ENCODE peak calls at places on chromosomes 12 and 14, in five cellular contexts. S, M, G, T and X are unnamed samples.
A peak's percentile ranks its signal among the peaks of the same experiment; 100 is the strongest.

GRCh38 chr14:98348505-98348904 is 923.5 kb downstream of the BCL11B start:
- DNase-seq in G (no peak), M (no peak), S (no peak), T (no peak), X (no peak)

GRCh38 chr14:51219473-51220448 is 20.3 kb upstream of the TMX1 start:
- DNase-seq in M (no peak), S (no peak), G (no peak), T (no peak), X (peak; percentile 8)

GRCh38 chr12:53966070-53966384 is 6.9 kb upstream of the HOXC11 start:
- DNase-seq in M (no peak), S (no peak), G (no peak), T (no peak), X (no peak)

GRCh38 chr14:52350445-52350844 is 36.3 kb downstream of the PTGER2 start:
- DNase-seq in G (no peak), S (no peak), M (no peak), T (no peak), X (no peak)

GRCh38 chr12:32261638-32262037 is 137.7 kb upstream of the FGD4 start:
- DNase-seq in S (no peak), M (no peak), G (no peak), T (no peak), X (no peak)

GRCh38 chr14:103104654-103105511 is 10.4 kb downstream of the EXOC3L4 start:
- DNase-seq in G (peak; percentile 89), M (no peak), S (peak; percentile 73), T (peak; percentile 68), X (peak; percentile 77)

GRCh38 chr12:102958073-102958829 is 777 bp downstream of the ASCL1 start:
- DNase-seq in S (no peak), T (no peak), M (no peak), G (no peak), X (no peak)

GRCh38 chr12:40996091-40996490 is 192.0 kb upstream of the PDZRN4 start:
- DNase-seq in T (no peak), G (no peak), S (no peak), M (no peak), X (no peak)

GRCh38 chr12:78725951-78726550 is 138.5 kb upstream of the SYT1 start:
- DNase-seq in S (no peak), T (no peak), M (no peak), G (no peak), X (no peak)

GRCh38 chr12:57864382-57864781 is 17.9 kb upstream of the CTDSP2 start:
- DNase-seq in G (no peak), T (no peak), M (no peak), S (no peak), X (no peak)

GRCh38 chr14:35533357-35534129 is 421 bp upstream of the INSM2 start:
- DNase-seq in T (peak; percentile 78), M (no peak), G (peak; percentile 80), S (peak; percentile 52), X (peak; percentile 42)

GRCh38 chr12:6552140-6552551 is 3.7 kb downstream of the IFFO1 start:
- DNase-seq in S (no peak), T (no peak), G (no peak), M (no peak), X (no peak)

DNA sequence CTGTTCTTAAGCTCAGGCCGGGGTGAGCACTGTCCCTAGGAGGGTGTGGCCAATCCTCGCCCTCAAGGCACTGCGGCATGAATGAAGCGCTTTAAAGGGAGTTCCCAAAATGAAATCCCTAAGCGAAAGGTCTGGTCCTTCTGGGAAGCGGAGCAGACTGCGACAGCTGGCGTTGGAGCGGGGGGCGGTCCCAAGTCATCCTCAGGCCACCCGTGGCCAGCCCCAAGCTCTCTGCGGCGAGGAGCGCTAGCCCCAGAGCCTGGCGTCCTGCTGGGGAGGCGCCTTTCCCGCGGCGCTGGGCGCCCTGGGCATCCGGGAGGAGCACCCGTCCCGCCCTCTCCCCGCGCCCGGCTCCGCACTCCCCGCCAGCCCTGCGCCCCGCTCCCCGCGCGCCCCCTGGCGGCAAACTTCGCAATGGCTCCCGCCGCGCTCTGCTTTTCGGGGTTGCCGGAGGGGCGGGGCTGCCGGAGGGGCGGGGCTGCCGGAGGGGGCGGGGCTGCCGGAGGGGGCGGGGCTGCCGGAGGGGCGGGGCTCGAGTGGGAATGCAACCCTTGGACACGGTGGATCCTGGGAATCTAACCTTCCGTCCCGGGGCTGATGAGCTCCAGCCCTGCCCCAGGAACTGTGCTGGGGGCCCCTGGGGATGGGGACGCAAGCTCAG is 25.4 kb downstream of the ZBTB42 start:
- DNase-seq in M (peak; percentile 46), S (peak; percentile 94), G (peak; percentile 96), T (peak; percentile 94), X (peak; percentile 90)
- H3K27ac ChIP-seq in M (peak overlapping the region; percentile 82), S (no peak overlapping the region), G (no peak overlapping the region), T (peak overlapping the region; percentile 54), X (no peak overlapping the region)

GRCh38 chr14:54173782-54174181 is 217.2 kb upstream of the BMP4 start:
- DNase-seq in T (no peak), G (no peak), S (no peak), M (no peak), X (no peak)

GRCh38 chr14:54174437-54174836 is 217.8 kb upstream of the BMP4 start:
- DNase-seq in M (no peak), S (no peak), T (no peak), G (no peak), X (no peak)

GRCh38 chr14:54177861-54178591 is 218.8 kb upstream of the CDKN3 start:
- DNase-seq in T (no peak), S (no peak), G (no peak), M (no peak), X (no peak)

GRCh38 chr14:54177009-54177408 is 219.8 kb upstream of the CDKN3 start:
- DNase-seq in G (no peak), S (no peak), M (no peak), T (no peak), X (no peak)

DNA sequence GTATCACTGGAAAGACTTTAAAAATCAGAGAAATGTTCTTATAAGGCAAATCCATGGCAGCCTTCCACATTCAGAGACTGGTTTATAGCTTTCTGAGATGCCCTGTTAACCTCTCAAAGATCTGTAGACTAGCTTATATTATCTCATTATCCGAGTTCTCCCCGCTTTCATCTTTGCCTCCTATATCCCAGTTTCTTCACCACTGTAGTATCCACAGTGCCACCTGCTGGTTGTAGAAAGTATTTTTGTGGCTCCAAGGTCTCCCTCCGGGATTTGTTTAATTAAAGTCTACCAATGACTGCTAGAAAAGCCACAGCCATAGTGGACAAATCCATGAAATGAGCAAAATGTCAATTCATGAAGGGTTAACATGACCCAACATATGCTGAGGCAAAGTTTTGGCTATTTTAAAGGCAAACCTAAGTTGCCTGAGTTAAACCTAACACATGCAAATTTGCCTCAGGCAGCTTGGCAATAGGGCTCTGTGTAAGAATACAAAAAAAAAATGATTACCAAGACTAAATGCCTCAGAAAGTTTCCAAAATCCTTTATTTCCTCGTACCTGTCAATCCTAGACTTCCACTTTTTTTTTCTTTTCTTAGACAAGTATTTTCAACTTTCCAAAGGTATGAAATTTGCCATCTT is 218.8 kb upstream of the BMP4 start:
- DNase-seq in G (no peak), M (no peak), S (no peak), T (peak; percentile 76), X (peak; percentile 69)
- H3K27ac ChIP-seq in G (no peak overlapping the region), M (no peak overlapping the region), S (no peak overlapping the region), T (no peak overlapping the region), X (no peak overlapping the region)

GRCh38 chr12:93749515-93749914 is 72.3 kb downstream of the CRADD start:
- DNase-seq in S (no peak), G (no peak), T (no peak), M (no peak), X (no peak)

GRCh38 chr12:93751864-93752610 is 74.9 kb downstream of the CRADD start:
- DNase-seq in G (no peak), M (no peak), T (no peak), S (no peak), X (no peak)

GRCh38 chr12:93746572-93747168 is 69.5 kb downstream of the CRADD start:
- DNase-seq in M (no peak), T (no peak), S (no peak), G (no peak), X (no peak)

GRCh38 chr12:93750056-93750455 is 72.9 kb downstream of the CRADD start:
- DNase-seq in M (no peak), G (no peak), S (no peak), T (no peak), X (no peak)

GRCh38 chr12:93748672-93749403 is 71.7 kb downstream of the CRADD start:
- DNase-seq in M (no peak), T (no peak), G (no peak), S (no peak), X (no peak)
- H3K27ac ChIP-seq in M (no peak overlapping the region), T (peak overlapping the region; percentile 19), G (no peak overlapping the region), S (no peak overlapping the region), X (no peak overlapping the region)

DNA sequence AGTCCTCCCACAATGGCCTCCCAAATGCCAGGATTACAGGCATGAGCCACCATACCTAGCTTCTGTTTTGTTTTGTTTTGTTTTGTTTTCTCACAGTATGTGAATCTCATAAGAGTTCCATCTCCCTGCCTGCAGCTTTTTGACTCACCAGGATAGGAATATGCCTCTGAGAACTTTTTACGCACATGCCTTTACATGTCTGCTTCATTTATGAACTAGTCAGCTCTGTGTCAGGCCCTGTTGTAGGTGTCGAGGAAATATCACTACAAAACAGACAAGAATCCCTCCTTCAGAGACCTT is 89.0 kb downstream of the BORCS5 start:
- DNase-seq in M (no peak), S (no peak), T (no peak), G (no peak), X (no peak)
- H3K27ac ChIP-seq in M (no peak overlapping the region), S (no peak overlapping the region), T (no peak overlapping the region), G (no peak overlapping the region), X (no peak overlapping the region)

GRCh38 chr14:24261969-24262327 is 1.0 kb downstream of the TGM1 start:
- DNase-seq in G (no peak), T (no peak), M (no peak), S (no peak), X (no peak)

GRCh38 chr14:24262821-24263733 is at the start of gene TGM1:
- DNase-seq in M (no peak), G (no peak), T (no peak), S (no peak), X (no peak)

GRCh38 chr14:24261256-24261968 is 1.6 kb downstream of the TGM1 start:
- DNase-seq in S (no peak), M (no peak), G (no peak), T (no peak), X (no peak)

GRCh38 chr14:24264298-24264697 is 1.3 kb upstream of the TGM1 start:
- DNase-seq in S (no peak), G (no peak), M (no peak), T (no peak), X (no peak)

DNA sequence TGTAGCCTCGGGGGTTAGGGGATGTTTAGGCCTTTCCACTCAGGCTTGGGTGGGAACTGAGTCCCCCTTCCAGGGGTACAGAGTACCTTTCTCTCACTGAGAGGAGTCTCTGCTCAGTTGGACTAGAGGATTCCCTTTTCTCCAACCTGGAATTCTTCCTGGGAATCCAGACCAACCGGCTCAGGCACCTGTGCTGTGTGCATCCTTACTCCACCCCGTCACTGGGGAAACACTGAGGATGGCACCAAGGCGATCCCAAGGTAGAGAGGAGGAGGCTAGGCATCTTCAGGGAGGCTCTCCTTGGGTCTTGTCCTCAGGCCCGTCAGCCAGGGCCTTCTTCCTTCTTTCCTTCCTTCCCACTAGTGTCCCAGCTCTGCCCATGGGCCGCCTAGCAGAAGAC is 871 bp upstream of the TGM1 start:
- DNase-seq in T (no peak), M (no peak), S (no peak), G (no peak), X (no peak)
- H3K27ac ChIP-seq in T (no peak overlapping the region), M (peak overlapping the region; percentile 87), S (no peak overlapping the region), G (no peak overlapping the region), X (no peak overlapping the region)